ENCODE peak calls at places on chromosomes 2 and 18, in eight cellular contexts. J, P, E, I, L, Z, Y and D are unnamed samples.

GRCh38 chr2:240960309-240960962 is 38.0 kb upstream of the SNED1 start:
- DNase-seq in Y (peak), L (no peak), E (no peak), Z (no peak), P (no peak), J (peak), I (peak), D (no peak)

GRCh38 chr2:51711761-51712160 is 679.8 kb upstream of the NRXN1 start:
- DNase-seq in Y (no peak), Z (no peak), I (no peak), L (no peak), E (no peak), J (no peak), P (no peak), D (no peak)

GRCh38 chr18:3305933-3306332 is 44.0 kb downstream of the MYL12B start:
- DNase-seq in Y (no peak), J (peak), I (no peak), L (no peak), E (no peak), Z (peak), P (peak), D (no peak)

GRCh38 chr2:191951832-191952231 is 104.9 kb upstream of the CAVIN2 start:
- DNase-seq in J (no peak), E (no peak), I (no peak), Y (no peak), Z (no peak), P (no peak), L (no peak), D (no peak)

GRCh38 chr2:69372767-69373166 is 14.3 kb downstream of the GFPT1 start:
- DNase-seq in Y (no peak), L (no peak), P (no peak), Z (no peak), E (no peak), I (no peak), J (no peak), D (no peak)

GRCh38 chr18:11040823-11041712 is 108.3 kb downstream of the PIEZO2 start:
- DNase-seq in Y (peak), I (peak), J (peak), Z (peak), L (peak), P (peak), E (peak), D (no peak)

GRCh38 chr2:61670591-61671503 is 132.7 kb upstream of the XPO1 start:
- DNase-seq in Y (peak), Z (no peak), E (peak), J (no peak), P (peak), L (peak), I (no peak), D (peak)

GRCh38 chr2:121887513-121888188 is 132.2 kb downstream of the TSN start:
- DNase-seq in I (no peak), P (no peak), J (no peak), L (no peak), Y (no peak), E (no peak), Z (no peak), D (no peak)

GRCh38 chr2:98457045-98457696 is 12.5 kb downstream of the INPP4A start:
- DNase-seq in L (no peak), E (no peak), I (no peak), P (no peak), Y (no peak), Z (peak), J (no peak), D (no peak)

GRCh38 chr2:60948926-60949579 is 67.7 kb downstream of the REL start:
- DNase-seq in L (no peak), I (no peak), P (no peak), Y (no peak), Z (peak), E (no peak), J (no peak), D (no peak)

GRCh38 chr18:23067236-23067635 is 68.0 kb upstream of the CABLES1 start:
- DNase-seq in E (no peak), Z (no peak), I (no peak), P (no peak), L (no peak), J (no peak), Y (no peak), D (peak)

GRCh38 chr2:29223851-29224692 is 108.9 kb downstream of the CLIP4 start:
- DNase-seq in Z (peak), E (no peak), P (no peak), J (no peak), I (peak), Y (peak), L (no peak), D (no peak)

GRCh38 chr2:150911766-150912280 is 349.8 kb downstream of the RBM43 start:
- DNase-seq in L (no peak), J (peak), I (no peak), Y (peak), Z (peak), P (no peak), E (no peak), D (no peak)

GRCh38 chr2:129233751-129234406 is 745.6 kb upstream of the RAB6C start:
- DNase-seq in E (no peak), J (no peak), Y (peak), L (peak), P (no peak), I (no peak), Z (peak), D (no peak)